ENCODE peak calls at places on chromosome 11, in five cellular contexts. One of them, this sample, is unnamed.

GRCh38 chr11:19711911-19712280 is 741 bp upstream of the NAV2 start:
- DNase-seq in body of pancreas: no peak
- DNase-seq in neural progenitor cell: peak
- DNase-seq in chondrocyte: no peak
- DNase-seq in vagina: no peak
- DNase-seq in this sample: no peak

GRCh38 chr11:6315811-6316425 is 4.4 kb downstream of the CAVIN3 start:
- DNase-seq in body of pancreas: peak
- DNase-seq in neural progenitor cell: peak
- DNase-seq in chondrocyte: no peak
- DNase-seq in vagina: no peak
- DNase-seq in this sample: peak

GRCh38 chr11:126712017-126712625 is 288.4 kb downstream of the KIRREL3 start:
- DNase-seq in body of pancreas: no peak
- DNase-seq in neural progenitor cell: no peak
- DNase-seq in chondrocyte: no peak
- DNase-seq in vagina: no peak
- DNase-seq in this sample: no peak

GRCh38 chr11:87300640-87301381 is 263.1 kb downstream of the TMEM135 start:
- DNase-seq in body of pancreas: no peak
- DNase-seq in neural progenitor cell: no peak
- DNase-seq in chondrocyte: no peak
- DNase-seq in vagina: no peak
- DNase-seq in this sample: no peak

GRCh38 chr11:1307998-1308744 is 1.3 kb downstream of the TOLLIP start:
- DNase-seq in body of pancreas: peak
- DNase-seq in neural progenitor cell: no peak
- DNase-seq in chondrocyte: no peak
- DNase-seq in vagina: no peak
- DNase-seq in this sample: peak

GRCh38 chr11:128116447-128117240 is 470.7 kb downstream of the ETS1 start:
- DNase-seq in body of pancreas: no peak
- DNase-seq in neural progenitor cell: no peak
- DNase-seq in chondrocyte: no peak
- DNase-seq in vagina: no peak
- DNase-seq in this sample: no peak

GRCh38 chr11:35064114-35064800 is 74.7 kb upstream of the CD44 start:
- DNase-seq in body of pancreas: no peak
- DNase-seq in neural progenitor cell: no peak
- DNase-seq in chondrocyte: no peak
- DNase-seq in vagina: no peak
- DNase-seq in this sample: no peak

GRCh38 chr11:13595166-13595565 is 73.3 kb upstream of the FAR1 start:
- DNase-seq in body of pancreas: no peak
- DNase-seq in neural progenitor cell: no peak
- DNase-seq in chondrocyte: no peak
- DNase-seq in vagina: no peak
- DNase-seq in this sample: no peak

GRCh38 chr11:127074151-127074761 is 73.7 kb upstream of the KIRREL3 start:
- DNase-seq in body of pancreas: peak
- DNase-seq in neural progenitor cell: peak
- DNase-seq in chondrocyte: no peak
- DNase-seq in vagina: no peak
- DNase-seq in this sample: peak

GRCh38 chr11:71342951-71343827 is 90.8 kb upstream of the SHANK2 start:
- DNase-seq in body of pancreas: peak
- DNase-seq in neural progenitor cell: peak
- DNase-seq in chondrocyte: no peak
- DNase-seq in vagina: no peak
- DNase-seq in this sample: peak
- TF ChIP-seq CTCF in body of pancreas: peak
- TF ChIP-seq CTCF in neural progenitor cell: peak
- TF ChIP-seq CTCF in chondrocyte: peak
- TF ChIP-seq CTCF in vagina: no peak
- TF ChIP-seq CTCF in this sample: peak

DNA sequence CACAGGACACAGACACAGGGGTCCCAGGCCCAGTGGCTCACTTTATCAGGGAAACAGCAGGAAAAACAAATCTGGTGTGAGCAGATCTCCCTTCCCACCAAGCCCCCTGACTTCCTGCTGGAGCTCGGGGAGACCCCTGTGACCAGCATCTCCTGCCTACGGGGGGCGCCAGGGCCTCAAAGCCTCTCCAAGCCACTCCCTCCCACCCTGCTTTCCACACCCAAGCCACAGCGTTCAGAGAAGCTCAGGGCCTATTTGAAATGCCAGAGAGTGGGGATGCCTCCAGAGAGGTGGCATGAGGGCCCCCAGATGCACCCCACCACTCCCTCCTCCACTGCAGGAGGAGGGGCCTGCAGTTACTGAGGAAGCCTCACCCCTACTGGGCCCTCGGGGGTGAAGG is 5.7 kb upstream of the CDKN1C start:
- DNase-seq in body of pancreas: no peak
- DNase-seq in neural progenitor cell: peak
- DNase-seq in chondrocyte: no peak
- DNase-seq in vagina: no peak
- DNase-seq in this sample: peak
- TF ChIP-seq CTCF in body of pancreas: no peak
- TF ChIP-seq CTCF in neural progenitor cell: peak
- TF ChIP-seq CTCF in chondrocyte: no peak
- TF ChIP-seq CTCF in vagina: no peak
- TF ChIP-seq CTCF in this sample: no peak

DNA sequence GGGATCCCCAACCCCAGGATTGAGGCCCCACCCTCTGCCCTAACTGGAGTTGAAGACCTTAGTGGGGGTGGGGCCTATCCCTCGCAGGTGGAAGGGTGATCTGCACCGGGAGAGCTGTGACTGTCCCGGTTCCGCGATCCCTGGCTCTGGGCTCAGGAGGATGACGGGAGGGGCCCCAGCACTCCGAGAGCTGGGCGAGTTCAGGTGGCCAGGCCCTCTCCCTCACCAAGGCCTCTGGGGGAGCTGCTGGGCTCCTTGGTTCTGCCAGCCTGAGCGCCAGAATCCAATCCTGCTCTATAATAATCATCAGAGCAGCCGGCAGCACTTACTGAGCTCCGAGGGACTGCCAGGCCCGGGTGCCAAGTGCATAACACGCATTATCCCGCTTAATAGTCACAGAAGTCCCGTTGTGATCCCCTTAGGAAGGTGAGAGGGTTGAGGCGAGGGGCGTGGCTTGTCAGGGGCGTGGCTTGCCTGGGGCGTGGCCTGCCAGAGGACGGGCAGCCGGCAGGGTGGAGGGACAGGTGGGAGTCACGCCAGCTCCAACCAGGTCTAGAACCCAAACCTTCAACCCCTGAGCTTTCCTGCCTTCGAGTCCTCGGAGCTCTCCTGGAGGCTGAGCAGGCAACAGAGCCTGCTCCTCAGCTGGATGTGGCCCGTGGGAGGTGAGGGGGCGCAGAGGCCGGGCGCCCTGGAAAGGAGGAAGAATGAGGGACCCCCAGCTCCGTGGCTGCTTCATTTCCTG is 7.2 kb upstream of the SYT7 start:
- DNase-seq in body of pancreas: peak
- DNase-seq in neural progenitor cell: peak
- DNase-seq in chondrocyte: no peak
- DNase-seq in vagina: no peak
- DNase-seq in this sample: peak
- TF ChIP-seq CTCF in body of pancreas: peak
- TF ChIP-seq CTCF in neural progenitor cell: peak
- TF ChIP-seq CTCF in chondrocyte: peak
- TF ChIP-seq CTCF in vagina: no peak
- TF ChIP-seq CTCF in this sample: no peak

DNA sequence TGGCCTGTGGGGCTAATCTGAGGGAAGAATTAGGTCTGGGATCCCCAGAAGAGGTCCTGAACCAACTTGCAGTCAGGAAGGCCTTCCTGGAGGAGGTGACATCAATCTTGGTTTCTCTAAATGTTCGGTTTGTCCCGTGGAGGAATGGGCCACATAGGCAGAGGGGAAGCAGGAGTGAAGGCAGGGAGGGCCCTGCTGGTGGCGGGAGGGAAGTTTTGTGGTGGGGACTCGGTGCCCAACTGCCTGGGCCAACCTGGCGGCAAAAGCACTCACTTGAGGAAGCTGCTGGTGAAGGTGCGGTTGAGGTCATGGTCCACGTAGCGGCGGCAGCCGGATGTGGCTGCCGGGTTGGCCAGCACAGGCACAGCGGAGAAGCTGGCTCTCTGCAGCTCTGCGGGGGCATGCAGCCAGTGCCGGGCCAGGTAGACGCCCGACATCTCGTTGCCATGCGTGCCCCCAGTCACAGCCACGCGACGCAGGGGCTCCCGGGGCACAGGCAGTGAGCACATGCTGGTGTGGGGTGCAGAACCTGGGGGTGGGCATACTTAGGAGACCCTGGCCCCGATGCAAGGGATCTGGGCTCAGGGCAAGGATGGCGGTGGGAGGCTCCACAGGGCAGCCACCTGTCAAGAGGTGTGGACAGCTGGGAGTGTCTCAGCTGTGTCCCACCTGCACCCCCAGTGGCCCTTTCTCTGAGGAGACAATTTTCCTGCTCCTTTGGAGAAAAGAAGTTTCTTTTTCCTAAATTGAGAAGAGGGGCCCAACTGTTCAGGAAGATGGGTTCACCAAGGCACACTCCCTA is 3.8 kb downstream of the ACY3 start:
- DNase-seq in body of pancreas: peak
- DNase-seq in neural progenitor cell: no peak
- DNase-seq in chondrocyte: no peak
- DNase-seq in vagina: no peak
- DNase-seq in this sample: peak
- TF ChIP-seq CTCF in body of pancreas: no peak
- TF ChIP-seq CTCF in neural progenitor cell: no peak
- TF ChIP-seq CTCF in chondrocyte: no peak
- TF ChIP-seq CTCF in vagina: no peak
- TF ChIP-seq CTCF in this sample: no peak

DNA sequence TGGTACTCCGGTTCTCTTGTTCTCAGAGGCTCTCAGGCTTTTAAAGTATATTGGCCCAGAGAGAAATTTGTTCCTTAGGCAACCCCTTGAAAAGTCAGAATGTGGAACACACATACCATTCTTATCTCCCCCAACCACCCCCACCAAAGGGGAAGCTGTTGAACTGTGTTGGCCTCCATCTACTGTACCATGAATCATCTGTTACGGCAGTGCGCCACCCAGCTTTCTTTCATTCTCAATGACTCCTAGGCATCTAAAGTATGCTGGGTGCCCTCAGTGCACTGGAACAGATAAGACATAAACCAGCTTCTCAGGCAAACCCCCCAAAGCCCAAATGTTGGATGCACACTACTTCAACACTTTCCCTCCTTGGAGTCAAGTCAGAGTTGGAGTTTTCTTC is 696.2 kb upstream of the TENM4 start:
- DNase-seq in body of pancreas: no peak
- DNase-seq in neural progenitor cell: no peak
- DNase-seq in chondrocyte: no peak
- DNase-seq in vagina: no peak
- DNase-seq in this sample: no peak
- TF ChIP-seq CTCF in body of pancreas: no peak
- TF ChIP-seq CTCF in neural progenitor cell: no peak
- TF ChIP-seq CTCF in chondrocyte: no peak
- TF ChIP-seq CTCF in vagina: no peak
- TF ChIP-seq CTCF in this sample: no peak

GRCh38 chr11:64285885-64286800 is 495 bp downstream of the GPR137 start:
- DNase-seq in body of pancreas: peak
- DNase-seq in neural progenitor cell: peak
- DNase-seq in chondrocyte: no peak
- DNase-seq in vagina: no peak
- DNase-seq in this sample: peak
- TF ChIP-seq CTCF in body of pancreas: no peak
- TF ChIP-seq CTCF in neural progenitor cell: no peak
- TF ChIP-seq CTCF in chondrocyte: no peak
- TF ChIP-seq CTCF in vagina: no peak
- TF ChIP-seq CTCF in this sample: no peak

GRCh38 chr11:75538150-75538942 is 12.6 kb upstream of the GDPD5 start:
- DNase-seq in body of pancreas: no peak
- DNase-seq in neural progenitor cell: no peak
- DNase-seq in chondrocyte: no peak
- DNase-seq in vagina: no peak
- DNase-seq in this sample: no peak

GRCh38 chr11:75537740-75538139 is 12.0 kb upstream of the GDPD5 start:
- DNase-seq in body of pancreas: no peak
- DNase-seq in neural progenitor cell: no peak
- DNase-seq in chondrocyte: no peak
- DNase-seq in vagina: no peak
- DNase-seq in this sample: no peak

GRCh38 chr11:75535039-75535563 is 9.4 kb upstream of the GDPD5 start:
- DNase-seq in body of pancreas: no peak
- DNase-seq in neural progenitor cell: no peak
- DNase-seq in chondrocyte: no peak
- DNase-seq in vagina: no peak
- DNase-seq in this sample: no peak

GRCh38 chr11:75539459-75540022 is 13.8 kb upstream of the GDPD5 start:
- DNase-seq in body of pancreas: no peak
- DNase-seq in neural progenitor cell: no peak
- DNase-seq in chondrocyte: no peak
- DNase-seq in vagina: no peak
- DNase-seq in this sample: no peak

GRCh38 chr11:75536786-75537629 is 11.3 kb upstream of the GDPD5 start:
- DNase-seq in body of pancreas: no peak
- DNase-seq in neural progenitor cell: no peak
- DNase-seq in chondrocyte: no peak
- DNase-seq in vagina: no peak
- DNase-seq in this sample: no peak
- TF ChIP-seq CTCF in body of pancreas: no peak
- TF ChIP-seq CTCF in neural progenitor cell: no peak
- TF ChIP-seq CTCF in chondrocyte: no peak
- TF ChIP-seq CTCF in vagina: no peak
- TF ChIP-seq CTCF in this sample: no peak

GRCh38 chr11:76653674-76654309 is 16.8 kb downstream of the LRRC32 start:
- DNase-seq in body of pancreas: no peak
- DNase-seq in neural progenitor cell: no peak
- DNase-seq in chondrocyte: peak
- DNase-seq in vagina: no peak
- DNase-seq in this sample: no peak
- TF ChIP-seq CTCF in body of pancreas: no peak
- TF ChIP-seq CTCF in neural progenitor cell: no peak
- TF ChIP-seq CTCF in chondrocyte: no peak
- TF ChIP-seq CTCF in vagina: no peak
- TF ChIP-seq CTCF in this sample: no peak